ENCODE peak calls at places on chromosomes 1 and 21, in eight cellular contexts. C, T, S, W, F, Q, N and G are unnamed samples.

GRCh38 chr1:32636793-32637561 is 13.4 kb downstream of the ZBTB8OS start:
- DNase-seq in S (peak), F (no peak), C (no peak), T (peak), N (no peak), W (no peak), Q (no peak), G (no peak)

GRCh38 chr1:107430540-107431228 is 289.8 kb downstream of the NTNG1 start:
- DNase-seq in W (peak), Q (peak), C (no peak), N (no peak), S (peak), F (no peak), T (peak), G (peak)

GRCh38 chr1:179530352-179530751 is 45.4 kb downstream of the NPHS2 start:
- DNase-seq in T (no peak), N (no peak), Q (no peak), F (no peak), C (no peak), S (no peak), W (no peak), G (no peak)

GRCh38 chr1:172003766-172004530 is 162.7 kb downstream of the DNM3 start:
- DNase-seq in T (no peak), F (no peak), W (no peak), S (no peak), Q (no peak), C (no peak), N (no peak), G (no peak)

GRCh38 chr1:27872059-27872801 is at the start of gene THEMIS2:
- DNase-seq in F (peak), T (peak), Q (peak), N (peak), C (peak), W (peak), S (peak), G (no peak)

GRCh38 chr1:79100385-79100784 is 93.9 kb upstream of the ADGRL4 start:
- DNase-seq in S (no peak), F (no peak), T (no peak), Q (no peak), W (no peak), N (no peak), C (no peak), G (no peak)

GRCh38 chr1:51839094-51839493 is 39.4 kb downstream of the NRDC start:
- DNase-seq in F (no peak), S (no peak), Q (no peak), N (no peak), C (no peak), T (no peak), W (no peak), G (no peak)

GRCh38 chr1:197736689-197737088 is 38.6 kb downstream of the DENND1B start:
- DNase-seq in S (no peak), F (no peak), C (no peak), N (no peak), Q (no peak), W (no peak), T (no peak), G (no peak)

GRCh38 chr1:114339379-114339778 is 171.6 kb downstream of the TRIM33 start:
- DNase-seq in C (no peak), S (no peak), W (no peak), T (no peak), Q (no peak), N (no peak), F (no peak), G (no peak)

GRCh38 chr21:25967566-25968438 is 202.8 kb downstream of the APP start:
- DNase-seq in S (peak), T (no peak), C (no peak), Q (no peak), W (no peak), F (peak), N (no peak), G (no peak)

GRCh38 chr1:100794719-100795645 is 75.4 kb downstream of the VCAM1 start:
- DNase-seq in C (no peak), T (no peak), S (no peak), N (peak), W (no peak), F (no peak), Q (no peak), G (peak)

GRCh38 chr1:110897685-110898084 is 24.7 kb downstream of the CD53 start:
- DNase-seq in W (no peak), Q (no peak), C (no peak), S (no peak), N (no peak), F (no peak), T (no peak), G (no peak)

GRCh38 chr21:45469273-45470086 is 64.5 kb downstream of the COL18A1 start:
- DNase-seq in N (no peak), F (no peak), W (no peak), C (no peak), T (no peak), Q (no peak), S (peak), G (no peak)

GRCh38 chr1:170593173-170593572 is 61.2 kb downstream of the GORAB start:
- DNase-seq in Q (no peak), N (no peak), C (no peak), F (no peak), W (no peak), S (no peak), T (no peak), G (no peak)

GRCh38 chr1:178693368-178693767 is 31.7 kb upstream of the RALGPS2 start:
- DNase-seq in Q (peak), T (no peak), W (peak), F (no peak), S (no peak), C (no peak), N (no peak), G (no peak)

GRCh38 chr1:240122639-240123604 is 31.2 kb downstream of the FMN2 start:
- DNase-seq in C (no peak), S (peak), F (no peak), W (no peak), T (peak), Q (peak), N (no peak), G (no peak)

GRCh38 chr1:97378596-97378995 is 542.2 kb downstream of the DPYD start:
- DNase-seq in N (no peak), F (no peak), Q (no peak), T (no peak), W (no peak), C (no peak), S (no peak), G (no peak)